ENCODE peak calls at places on chromosomes 1 and 21, in four cellular contexts. Y, P, Q and C are unnamed samples.

GRCh38 chr1:10965621-10966226 is 46.7 kb upstream of the TARDBP start:
- DNase-seq in Y (no peak), P (no peak), Q (no peak), C (no peak)

GRCh38 chr21:39127506-39127905 is 55.7 kb downstream of the PSMG1 start:
- DNase-seq in Y (no peak), P (no peak), Q (no peak), C (no peak)

GRCh38 chr1:20729155-20729931 is 3.2 kb downstream of the SH2D5 start:
- DNase-seq in Y (no peak), P (no peak), Q (no peak), C (no peak)

GRCh38 chr1:230176871-230177411 is 109.9 kb downstream of the GALNT2 start:
- DNase-seq in Y (peak; percentile 73), P (no peak), Q (no peak), C (peak; percentile 58)

GRCh38 chr21:16330340-16331319 is 600.8 kb downstream of the USP25 start:
- DNase-seq in Y (no peak), P (peak; percentile 47), Q (peak; percentile 44), C (peak; percentile 34)

GRCh38 chr1:227895828-227896685 is 51.7 kb downstream of the WNT9A start:
- DNase-seq in Y (peak; percentile 11), P (no peak), Q (no peak), C (no peak)

GRCh38 chr1:1250828-1251284 is 4.3 kb upstream of the C1QTNF12 start:
- DNase-seq in Y (peak; percentile 14), P (no peak), Q (no peak), C (no peak)

GRCh38 chr1:79859212-79859948 is 852.9 kb upstream of the ADGRL4 start:
- DNase-seq in Y (no peak), P (peak; percentile 29), Q (no peak), C (peak; percentile 15)

GRCh38 chr1:47435506-47436303 is 2.1 kb upstream of the FOXD2 start:
- DNase-seq in Y (no peak), P (no peak), Q (no peak), C (no peak)

GRCh38 chr21:41953831-41954653 is at the start of gene C2CD2:
- DNase-seq in Y (peak; percentile 82), P (no peak), Q (no peak), C (no peak)

GRCh38 chr1:171141336-171142051 is 43.6 kb upstream of the FMO2 start:
- DNase-seq in Y (peak; percentile 37), P (no peak), Q (peak; percentile 96), C (no peak)

GRCh38 chr1:31421404-31422040 is 8.5 kb downstream of the SERINC2 start:
- DNase-seq in Y (no peak), P (no peak), Q (no peak), C (no peak)

GRCh38 chr21:42913461-42913860 is 12.0 kb downstream of the ERVH48-1 start:
- DNase-seq in Y (no peak), P (no peak), Q (no peak), C (no peak)

GRCh38 chr1:2316451-2316940 is 74.9 kb downstream of the MORN1 start:
- DNase-seq in Y (no peak), P (no peak), Q (no peak), C (no peak)

GRCh38 chr1:242523968-242524570 is 428 bp downstream of the PLD5 start:
- DNase-seq in Y (peak; percentile 19), P (no peak), Q (no peak), C (peak; percentile 7)

GRCh38 chr1:234326493-234327366 is 46.5 kb upstream of the COA6 start:
- DNase-seq in Y (no peak), P (no peak), Q (no peak), C (no peak)

GRCh38 chr1:234925440-234926251 is 203.0 kb downstream of the TOMM20 start:
- DNase-seq in Y (no peak), P (peak; percentile 100), Q (peak; percentile 97), C (peak; percentile 99)

GRCh38 chr21:46402421-46402820 is 56.3 kb upstream of the DIP2A start:
- DNase-seq in Y (peak; percentile 6), P (no peak), Q (no peak), C (no peak)

GRCh38 chr21:45348591-45349327 is 56.2 kb upstream of the COL18A1 start:
- DNase-seq in Y (no peak), P (no peak), Q (no peak), C (no peak)

GRCh38 chr1:202365092-202365815 is 16.8 kb downstream of the PPP1R12B start:
- DNase-seq in Y (peak; percentile 25), P (no peak), Q (no peak), C (no peak)

GRCh38 chr21:38806153-38806941 is 618 bp downstream of the ETS2 start:
- DNase-seq in Y (peak; percentile 50), P (no peak), Q (no peak), C (no peak)

GRCh38 chr1:157170677-157171515 is 32.7 kb upstream of the ETV3 start:
- DNase-seq in Y (no peak), P (no peak), Q (no peak), C (no peak)

GRCh38 chr21:36861595-36861883 is 104.9 kb downstream of the HLCS start:
- DNase-seq in Y (no peak), P (no peak), Q (no peak), C (no peak)

GRCh38 chr1:176843352-176844297 is 320.9 kb downstream of the ASTN1 start:
- DNase-seq in Y (peak; percentile 13), P (peak; percentile 10), Q (peak; percentile 0), C (peak; percentile 15)

GRCh38 chr1:107394301-107394700 is 253.5 kb downstream of the NTNG1 start:
- DNase-seq in Y (no peak), P (no peak), Q (no peak), C (no peak)

GRCh38 chr1:107390076-107390420 is 249.2 kb downstream of the NTNG1 start:
- DNase-seq in Y (no peak), P (no peak), Q (no peak), C (no peak)

DNA sequence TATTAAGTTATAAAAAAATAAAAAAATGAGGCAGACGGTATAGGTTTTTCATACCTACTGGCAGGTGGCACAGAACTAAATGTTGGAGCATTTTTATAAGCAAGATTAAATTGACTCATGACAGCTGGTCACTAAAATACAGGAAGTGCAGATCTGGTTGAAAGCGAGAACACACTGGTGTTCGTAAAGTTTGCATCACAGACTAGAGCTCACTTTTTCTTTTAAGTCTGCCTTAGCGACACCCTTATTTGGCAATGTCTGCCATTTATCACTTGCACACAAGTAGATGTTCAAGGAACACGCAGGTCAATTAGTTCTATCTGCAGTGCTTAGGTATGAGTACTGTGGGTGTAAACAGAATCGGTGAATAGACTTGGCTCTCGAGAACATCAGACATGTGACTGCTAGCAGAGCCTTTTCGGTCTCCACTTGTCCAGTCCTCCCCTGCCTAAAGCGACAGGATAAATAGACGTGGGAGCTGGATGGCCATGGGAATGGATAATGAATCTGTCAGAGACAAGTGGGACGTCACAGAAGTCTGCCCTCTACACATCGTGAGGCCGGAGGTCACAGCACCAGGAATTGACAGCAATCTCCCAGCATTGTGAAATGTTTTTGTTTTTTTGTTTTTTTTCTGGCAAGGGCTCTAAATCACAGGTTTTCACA is 248.7 kb downstream of the NTNG1 start:
- DNase-seq in Y (no peak), P (no peak), Q (no peak), C (no peak)
- H3K4me3 ChIP-seq in Y (no peak overlapping the region), P (no peak overlapping the region), Q (no peak overlapping the region), C (no peak overlapping the region)

GRCh38 chr1:9128520-9129371 is at the start of gene GPR157:
- DNase-seq in Y (peak; percentile 92), P (no peak), Q (no peak), C (no peak)
- TF ChIP-seq CTCF in Y (peak; percentile 16), P (peak; percentile 2), Q (peak; percentile 11), C (no peak)

GRCh38 chr1:23537296-23537993 is 6.4 kb upstream of the E2F2 start:
- DNase-seq in Y (no peak), P (no peak), Q (no peak), C (no peak)

GRCh38 chr1:23543707-23544443 is 12.8 kb upstream of the E2F2 start:
- DNase-seq in Y (no peak), P (no peak), Q (no peak), C (no peak)

GRCh38 chr1:23544444-23545389 is 13.7 kb upstream of the E2F2 start:
- DNase-seq in Y (peak; percentile 72), P (no peak), Q (no peak), C (no peak)

GRCh38 chr1:23539698-23540266 is 8.7 kb upstream of the E2F2 start:
- DNase-seq in Y (peak; percentile 83), P (peak; percentile 50), Q (peak; percentile 70), C (peak; percentile 51)
- H3K4me3 ChIP-seq in Y (peak overlapping the region; percentile 26), P (peak overlapping the region; percentile 6), Q (no peak overlapping the region), C (peak overlapping the region; percentile 25)

DNA sequence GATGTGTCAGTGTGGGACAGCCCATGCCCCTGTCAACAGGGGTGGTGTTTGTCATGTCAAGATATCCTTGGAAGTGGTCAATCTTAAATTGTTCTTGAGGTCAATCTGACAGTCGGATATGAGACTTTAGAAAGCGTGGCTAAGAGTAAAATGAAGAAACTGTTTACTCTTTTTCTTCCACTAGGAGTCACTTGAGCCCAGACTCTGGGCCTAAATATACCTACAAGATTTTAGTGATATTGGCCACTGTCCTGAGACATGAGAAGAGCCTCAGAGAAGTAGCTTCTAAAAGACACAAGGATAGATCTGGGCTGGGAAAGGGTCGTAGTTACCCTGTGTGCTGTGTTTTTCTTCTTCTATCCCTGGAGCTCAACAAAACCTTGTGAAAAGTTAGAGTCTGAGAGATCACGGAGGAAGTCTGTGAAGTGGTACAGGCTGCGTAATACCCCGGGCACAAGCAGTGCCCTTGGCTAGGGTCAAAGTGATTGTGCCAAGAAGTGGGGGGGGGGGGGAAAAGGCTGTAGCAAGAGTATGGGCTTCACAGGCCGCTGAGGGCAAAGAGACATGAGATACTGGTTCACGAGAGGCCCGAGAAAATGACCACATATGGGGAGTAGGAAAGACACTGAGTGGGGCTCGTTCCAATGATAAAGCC is 355.2 kb upstream of the GREM2 start:
- DNase-seq in Y (no peak), P (no peak), Q (no peak), C (no peak)
- TF ChIP-seq CTCF in Y (no peak), P (peak; percentile 40), Q (peak; percentile 28), C (peak; percentile 50)